ENCODE peak calls at places on chromosomes 16 and 17, in eight cellular contexts. F is CD8-positive, alpha-beta T cell; W is cardiac muscle cell; B is ovary; M is HL-60; N is lower leg skin; V is right atrium auricular region; I is lung. D is an unnamed sample.

GRCh38 chr17:59378621-59379194 is 47.3 kb downstream of the YPEL2 start:
- DNase-seq in F (no peak), W (no peak), B (no peak), M (no peak), N (no peak), V (no peak), I (no peak), D (peak; percentile 72)

GRCh38 chr17:82228278-82228841 is 482 bp upstream of the SLC16A3 start:
- DNase-seq in F (peak; percentile 49), W (no peak), B (no peak), M (peak; percentile 94), N (no peak), V (no peak), I (no peak), D (no peak)

GRCh38 chr17:19753049-19753444 is 4.9 kb upstream of the ALDH3A1 start:
- DNase-seq in F (no peak), W (no peak), B (no peak), M (peak; percentile 28), N (peak; percentile 60), V (no peak), I (peak; percentile 59), D (no peak)

GRCh38 chr17:59498421-59499307 is 66.7 kb upstream of the DHX40 start:
- DNase-seq in F (no peak), W (no peak), B (no peak), M (no peak), N (no peak), V (no peak), I (no peak), D (no peak)

GRCh38 chr16:28180660-28181556 is 30.9 kb downstream of the XPO6 start:
- DNase-seq in F (no peak), W (no peak), B (no peak), M (no peak), N (no peak), V (no peak), I (no peak), D (peak; percentile 42)

GRCh38 chr17:42347198-42347597 is 41.0 kb downstream of the STAT3 start:
- DNase-seq in F (no peak), W (no peak), B (peak; percentile 73), M (no peak), N (peak; percentile 68), V (peak; percentile 79), I (no peak), D (no peak)

GRCh38 chr16:20348365-20349185 is 3.9 kb downstream of the UMOD start:
- DNase-seq in F (no peak), W (no peak), B (no peak), M (no peak), N (no peak), V (no peak), I (no peak), D (no peak)

GRCh38 chr16:46812781-46813555 is 18.0 kb downstream of the C16orf87 start:
- DNase-seq in F (no peak), W (no peak), B (no peak), M (no peak), N (no peak), V (no peak), I (no peak), D (no peak)

GRCh38 chr16:9054460-9054859 is 37.0 kb upstream of the HAPSTR1 start:
- DNase-seq in F (no peak), W (no peak), B (no peak), M (no peak), N (no peak), V (no peak), I (no peak), D (no peak)

GRCh38 chr17:18219016-18219415 is 6.4 kb upstream of the LLGL1 start:
- DNase-seq in F (no peak), W (no peak), B (peak; percentile 57), M (no peak), N (no peak), V (no peak), I (no peak), D (no peak)

GRCh38 chr17:74860229-74860998 is 729 bp upstream of the GRIN2C start:
- DNase-seq in F (no peak), W (no peak), B (no peak), M (no peak), N (no peak), V (no peak), I (no peak), D (no peak)

GRCh38 chr16:88482630-88483391 is 29.7 kb downstream of the ZFPM1 start:
- DNase-seq in F (no peak), W (no peak), B (no peak), M (no peak), N (no peak), V (no peak), I (no peak), D (no peak)

GRCh38 chr17:54046570-54046969 is 223.8 kb downstream of the KIF2B start:
- DNase-seq in F (no peak), W (no peak), B (no peak), M (no peak), N (no peak), V (no peak), I (no peak), D (no peak)
- TF ChIP-seq CTCF in F (no peak), W (no peak), B (no peak), M (no peak), N (no peak), V (no peak), I (no peak), D (no peak)

GRCh38 chr17:177155-177554 is 4.3 kb downstream of the DOC2B start:
- DNase-seq in F (no peak), W (no peak), B (no peak), M (no peak), N (no peak), V (no peak), I (no peak), D (no peak)
- H3K4me3 ChIP-seq in F (no peak overlapping the region), W (no peak overlapping the region), B (no peak overlapping the region), M (no peak overlapping the region), N (no peak overlapping the region), V (no peak overlapping the region), I (no peak overlapping the region), D (no peak overlapping the region)

GRCh38 chr16:72658888-72659717 is 388.8 kb downstream of the ZFHX3 start:
- DNase-seq in F (no peak), W (no peak), B (no peak), M (no peak), N (no peak), V (no peak), I (no peak), D (no peak)

GRCh38 chr16:72664122-72664479 is 383.8 kb downstream of the ZFHX3 start:
- DNase-seq in F (no peak), W (no peak), B (no peak), M (no peak), N (no peak), V (no peak), I (no peak), D (no peak)

GRCh38 chr16:72666267-72666666 is 381.7 kb downstream of the ZFHX3 start:
- DNase-seq in F (no peak), W (no peak), B (no peak), M (no peak), N (no peak), V (no peak), I (no peak), D (no peak)

GRCh38 chr16:72664480-72665408 is 383.2 kb downstream of the ZFHX3 start:
- DNase-seq in F (peak; percentile 89), W (peak; percentile 99), B (peak; percentile 98), M (peak; percentile 97), N (peak; percentile 95), V (peak; percentile 96), I (peak; percentile 97), D (peak; percentile 95)
- TF ChIP-seq CTCF in F (no peak), W (no peak), B (no peak), M (no peak), N (no peak), V (peak; percentile 17), I (no peak), D (no peak)

GRCh38 chr17:44383861-44384260 is 5.6 kb downstream of the ITGA2B start:
- DNase-seq in F (no peak), W (no peak), B (no peak), M (no peak), N (no peak), V (no peak), I (no peak), D (no peak)

GRCh38 chr17:44384823-44385286 is 4.6 kb downstream of the ITGA2B start:
- DNase-seq in F (no peak), W (peak; percentile 23), B (no peak), M (no peak), N (no peak), V (no peak), I (no peak), D (no peak)

GRCh38 chr17:44386182-44386525 is 3.3 kb downstream of the ITGA2B start:
- DNase-seq in F (no peak), W (no peak), B (no peak), M (no peak), N (no peak), V (no peak), I (no peak), D (no peak)

GRCh38 chr17:44384281-44384822 is 5.1 kb downstream of the ITGA2B start:
- DNase-seq in F (no peak), W (no peak), B (no peak), M (no peak), N (no peak), V (no peak), I (no peak), D (no peak)

DNA sequence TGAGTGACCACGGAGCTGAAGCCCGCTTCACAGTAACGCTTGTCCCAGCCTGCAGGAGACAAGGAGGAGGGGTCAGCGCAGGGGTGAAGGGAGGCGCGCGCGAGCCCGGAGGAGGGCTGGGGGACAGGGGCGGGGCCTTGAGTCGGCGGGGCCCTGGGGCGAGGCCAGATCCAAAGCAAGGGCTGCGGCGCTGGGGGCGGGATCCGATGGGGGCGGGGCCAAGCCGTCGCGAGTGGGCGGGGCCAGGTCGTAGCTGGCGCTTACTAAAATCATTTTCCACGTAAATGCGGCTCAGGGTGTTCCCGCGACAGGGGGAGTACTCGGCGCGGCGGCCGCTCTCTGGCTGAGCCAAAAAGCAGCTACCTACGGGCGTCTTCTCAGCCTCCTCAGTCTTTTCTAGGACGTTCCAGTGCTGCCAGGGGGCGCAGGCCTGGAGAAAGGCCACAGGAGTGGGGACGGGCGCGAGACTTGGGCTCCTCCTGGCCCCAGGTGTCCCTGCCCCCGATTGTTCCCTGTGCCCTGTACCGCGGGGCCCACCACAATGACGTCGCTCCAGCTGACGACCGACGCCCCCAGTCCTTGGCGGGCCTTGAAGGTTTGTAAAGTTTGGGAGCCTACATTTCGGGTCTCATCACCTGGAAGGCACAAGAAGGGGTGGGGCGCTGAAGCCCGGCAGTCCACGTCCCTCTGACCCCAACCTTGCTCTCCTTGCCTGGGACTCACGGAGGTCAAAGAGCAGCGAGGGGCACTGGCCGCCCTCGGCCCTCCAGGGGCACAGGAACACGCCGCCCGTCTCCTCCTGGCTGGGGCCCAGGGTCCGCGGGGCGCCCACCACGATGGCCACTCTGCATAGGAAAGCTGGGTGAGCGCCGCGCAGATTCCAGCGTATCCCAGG is 3.9 kb downstream of the ITGA2B start:
- DNase-seq in F (peak; percentile 72), W (peak; percentile 91), B (peak; percentile 91), M (peak; percentile 58), N (peak; percentile 52), V (peak; percentile 75), I (peak; percentile 78), D (no peak)
- H3K4me3 ChIP-seq in F (peak overlapping the region; percentile 62), W (peak overlapping the region; percentile 35), B (peak overlapping the region; percentile 53), M (peak overlapping the region; percentile 43), N (peak overlapping the region; percentile 6), V (peak overlapping the region; percentile 57), I (peak overlapping the region; percentile 36), D (peak overlapping the region; percentile 62)